ENCODE peak calls at places on chromosome 3, in six cellular contexts. J is NCI-H2171 treated with DMSO at 0.1 percent for 48 hours, N is T-helper 1 cell, C is AG20443, M is lower lobe of right lung, L is brain microvascular endothelial cell. D is an unnamed sample.

GRCh38 chr3:188861847-188862740 is 309.7 kb upstream of the TPRG1 start:
- DNase-seq in J (no peak), N (no peak), C (no peak), M (no peak), L (peak), D (no peak)

GRCh38 chr3:129651316-129652202 is 45.1 kb upstream of the PLXND1 start:
- DNase-seq in J (peak), N (no peak), C (peak), M (no peak), L (peak), D (no peak)

GRCh38 chr3:16476636-16477035 is 36.9 kb downstream of the RFTN1 start:
- DNase-seq in J (no peak), N (peak), C (peak), M (no peak), L (peak), D (no peak)

GRCh38 chr3:184523825-184524615 is 37.6 kb upstream of the EPHB3 start:
- DNase-seq in J (no peak), N (peak), C (peak), M (no peak), L (peak), D (peak)

GRCh38 chr3:193372783-193373182 is 5.8 kb downstream of the ATP13A5 start:
- DNase-seq in J (no peak), N (no peak), C (no peak), M (no peak), L (no peak), D (no peak)

GRCh38 chr3:133527306-133527705 is 46.2 kb upstream of the CDV3 start:
- DNase-seq in J (no peak), N (no peak), C (no peak), M (no peak), L (no peak), D (no peak)

GRCh38 chr3:188946837-188947236 is 224.9 kb upstream of the TPRG1 start:
- DNase-seq in J (no peak), N (no peak), C (peak), M (no peak), L (no peak), D (no peak)

GRCh38 chr3:138367912-138368311 is 19.5 kb downstream of the MRAS start:
- DNase-seq in J (no peak), N (no peak), C (peak), M (peak), L (no peak), D (no peak)

GRCh38 chr3:186520436-186520835 is 23.7 kb downstream of the CRYGS start:
- DNase-seq in J (no peak), N (no peak), C (no peak), M (no peak), L (no peak), D (no peak)

GRCh38 chr3:197209366-197210260 is 88.8 kb downstream of the DLG1 start:
- DNase-seq in J (peak), N (no peak), C (no peak), M (no peak), L (no peak), D (no peak)

GRCh38 chr3:9403463-9403862 is 6.0 kb downstream of the SETD5 start:
- DNase-seq in J (no peak), N (no peak), C (no peak), M (no peak), L (no peak), D (no peak)

GRCh38 chr3:195238626-195239118 is 32.3 kb downstream of the XXYLT1 start:
- DNase-seq in J (no peak), N (no peak), C (peak), M (peak), L (no peak), D (no peak)

GRCh38 chr3:114154321-114154821 is 24.5 kb downstream of the DRD3 start:
- DNase-seq in J (peak), N (no peak), C (no peak), M (no peak), L (no peak), D (peak)

GRCh38 chr3:98025392-98025791 is 9.7 kb downstream of the GABRR3 start:
- DNase-seq in J (no peak), N (no peak), C (no peak), M (no peak), L (no peak), D (no peak)

GRCh38 chr3:46464326-46465195 is at the start of gene LTF:
- DNase-seq in J (no peak), N (no peak), C (no peak), M (no peak), L (no peak), D (no peak)

GRCh38 chr3:187852842-187853727 is 107.8 kb upstream of the BCL6 start:
- DNase-seq in J (no peak), N (no peak), C (peak), M (no peak), L (no peak), D (no peak)

GRCh38 chr3:1251282-1252060 is 158.6 kb downstream of the CNTN6 start:
- DNase-seq in J (no peak), N (no peak), C (no peak), M (no peak), L (peak), D (no peak)